ENCODE peak calls at places on chromosomes 6 and 20, in ten cellular contexts. W, F, A, H, R, P, Y, D, C and N are unnamed samples. For H3K4me1, the result is how much of the 10 kb centered on the place peaks cover.

GRCh38 chr6:119076173-119076965 is 2.1 kb downstream of the FAM184A start:
- DNase-seq in D (no peak), A (no peak), C (no peak), H (no peak), W (no peak), P (no peak), F (no peak), R (no peak), Y (no peak), N (no peak)

GRCh38 chr6:68559052-68559451 is 76.0 kb upstream of the ADGRB3 start:
- DNase-seq in A (no peak), H (no peak), Y (no peak), W (no peak), C (no peak), P (no peak), R (no peak), F (no peak), D (no peak), N (no peak)

GRCh38 chr6:89347825-89348224 is 4.7 kb downstream of the UBE2J1 start:
- DNase-seq in D (no peak), W (no peak), P (no peak), F (no peak), A (no peak), Y (peak), R (no peak), H (no peak), C (no peak), N (no peak)

GRCh38 chr6:135267085-135267484 is 86.0 kb downstream of the MYB start:
- DNase-seq in A (no peak), F (peak), D (no peak), C (no peak), H (no peak), R (no peak), Y (no peak), W (no peak), P (no peak), N (no peak)

GRCh38 chr6:132820629-132821381 is 6.4 kb downstream of the RPS12 start:
- DNase-seq in C (no peak), H (no peak), F (no peak), Y (peak), R (no peak), P (no peak), A (no peak), D (no peak), W (no peak), N (no peak)

GRCh38 chr20:58088105-58088504 is 140.3 kb downstream of the ANKRD60 start:
- DNase-seq in R (no peak), A (no peak), D (no peak), F (no peak), P (no peak), H (no peak), W (no peak), C (peak), Y (no peak), N (no peak)

GRCh38 chr6:7121704-7122241 is 14.0 kb downstream of the RREB1 start:
- DNase-seq in Y (no peak), D (no peak), W (no peak), P (no peak), R (no peak), F (no peak), H (no peak), A (no peak), C (no peak), N (no peak)

GRCh38 chr6:69914015-69914485 is 47.7 kb downstream of the COL19A1 start:
- DNase-seq in D (no peak), F (no peak), C (no peak), Y (peak), A (no peak), P (no peak), R (no peak), W (no peak), H (no peak), N (no peak)

GRCh38 chr6:163263998-163264661 is 150.4 kb upstream of the QKI start:
- DNase-seq in A (no peak), D (peak), W (peak), H (no peak), F (no peak), C (no peak), P (no peak), Y (no peak), R (no peak), N (no peak)

GRCh38 chr6:3943373-3943772 is 94.2 kb downstream of the FAM50B start:
- DNase-seq in R (peak), P (no peak), D (peak), H (peak), C (no peak), W (no peak), Y (peak), A (no peak), F (no peak), N (peak)

GRCh38 chr6:126657556-126658129 is 317.7 kb downstream of the CENPW start:
- DNase-seq in A (peak), D (peak), P (peak), W (no peak), H (no peak), F (peak), C (no peak), R (no peak), Y (peak), N (no peak)

GRCh38 chr6:21885532-21886089 is 292.1 kb downstream of the SOX4 start:
- DNase-seq in W (peak), H (peak), C (no peak), A (no peak), D (peak), R (peak), P (peak), F (no peak), Y (peak), N (no peak)

GRCh38 chr6:54072708-54073313 is 38.4 kb upstream of the MLIP start:
- DNase-seq in W (no peak), D (no peak), P (no peak), R (no peak), A (no peak), F (no peak), C (no peak), H (no peak), Y (no peak), N (no peak)

GRCh38 chr6:9484686-9485085 is 930.2 kb downstream of the TFAP2A start:
- DNase-seq in P (no peak), H (no peak), F (no peak), Y (peak), A (no peak), C (no peak), D (no peak), W (no peak), R (no peak), N (no peak)

GRCh38 chr6:24117016-24117415 is 9.0 kb upstream of the NRSN1 start:
- DNase-seq in P (no peak), Y (no peak), R (no peak), D (no peak), C (no peak), F (no peak), W (no peak), H (no peak), A (no peak), N (no peak)

GRCh38 chr6:2982464-2983121 is 11.2 kb upstream of the SERPINB6 start:
- DNase-seq in P (no peak), A (no peak), Y (no peak), C (no peak), D (no peak), F (no peak), W (no peak), H (no peak), R (no peak), N (no peak)

GRCh38 chr6:148430897-148431296 is 88.3 kb downstream of the SASH1 start:
- DNase-seq in R (no peak), Y (no peak), C (no peak), P (no peak), A (no peak), F (no peak), W (no peak), D (no peak), H (no peak), N (no peak)

GRCh38 chr6:143741480-143741879 is 63.7 kb downstream of the PHACTR2 start:
- DNase-seq in R (no peak), A (no peak), W (no peak), P (no peak), Y (no peak), H (no peak), D (no peak), C (no peak), F (no peak), N (no peak)

GRCh38 chr6:160315310-160315709 is 32.9 kb upstream of the SLC22A3 start:
- DNase-seq in D (no peak), C (no peak), A (no peak), Y (no peak), W (no peak), R (no peak), H (no peak), F (no peak), P (no peak), N (no peak)

GRCh38 chr6:143564484-143565017 is 53.0 kb upstream of the FUCA2 start:
- DNase-seq in C (no peak), F (no peak), W (no peak), Y (peak), P (no peak), D (no peak), R (no peak), A (no peak), H (no peak), N (no peak)

GRCh38 chr6:74054190-74054589 is 358.2 kb downstream of the CD109 start:
- DNase-seq in Y (peak), F (no peak), R (no peak), W (no peak), P (no peak), A (no peak), D (no peak), C (no peak), H (no peak), N (no peak)

GRCh38 chr6:169964440-169965212 is 213.2 kb downstream of the ERMARD start:
- DNase-seq in Y (no peak), D (no peak), P (no peak), W (peak), F (no peak), C (peak), R (no peak), A (no peak), H (no peak), N (no peak)

GRCh38 chr6:16836186-16836981 is 75.1 kb upstream of the ATXN1 start:
- DNase-seq in C (no peak), F (no peak), Y (peak), W (no peak), R (no peak), D (no peak), H (no peak), P (no peak), A (no peak), N (no peak)

GRCh38 chr6:84645563-84646266 is 118.7 kb downstream of the TBX18 start:
- DNase-seq in D (no peak), F (no peak), C (no peak), R (no peak), P (no peak), A (no peak), W (no peak), H (no peak), Y (peak), N (no peak)

GRCh38 chr20:31595654-31596411 is 9.3 kb upstream of the ID1 start:
- DNase-seq in C (peak), R (peak), F (peak), H (peak), Y (peak), D (peak), P (peak), W (peak), A (peak), N (peak)

GRCh38 chr6:42136508-42137191 is 5.8 kb downstream of the C6orf132 start:
- DNase-seq in Y (peak), R (no peak), H (no peak), C (no peak), W (peak), P (peak), A (peak), F (peak), D (no peak), N (no peak)
- H3K4me1 ChIP-seq in Y (under half), R (under half), H (under half), C (half or more), W (under half), P (half or more), A (half or more), F (under half), D (under half), N (under half)

GRCh38 chr6:96089173-96089572 is 73.4 kb downstream of the FUT9 start:
- DNase-seq in H (no peak), P (no peak), R (no peak), W (peak), C (no peak), D (peak), Y (no peak), A (peak), F (no peak), N (no peak)
- TF ChIP-seq CTCF in H (no peak), P (no peak), R (no peak), W (no peak), C (no peak), D (peak), Y (no peak), A (peak), F (no peak), N (no peak)

GRCh38 chr6:33787954-33788693 is 806 bp downstream of the LEMD2 start:
- DNase-seq in P (peak), D (peak), H (peak), F (peak), Y (peak), W (peak), C (peak), R (peak), A (peak), N (peak)
- TF ChIP-seq POLR2A in P (peak), D (no peak), H (peak), F (peak), Y (peak), W (no peak), C (no peak), R (no peak), A (peak), N (peak)

DNA sequence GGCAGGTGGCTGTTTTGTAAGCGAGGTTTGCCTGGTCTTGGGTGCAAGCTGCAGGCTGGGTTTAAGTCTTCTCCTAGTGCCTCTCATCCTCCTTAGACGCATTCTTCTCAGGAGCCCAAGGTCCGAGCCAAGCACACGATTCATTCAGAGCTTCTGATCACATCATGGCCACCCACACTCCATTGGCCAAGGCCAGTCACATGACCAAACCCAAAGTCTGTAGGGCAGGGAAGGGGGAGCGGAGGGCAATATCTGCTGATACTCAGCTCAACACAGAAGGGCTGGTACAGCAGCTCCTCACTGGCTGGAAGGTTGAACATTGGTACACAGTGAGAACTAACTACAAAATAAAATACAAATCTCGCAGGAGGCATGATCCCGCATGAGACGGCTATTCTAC is 177.2 kb upstream of the AFDN start:
- DNase-seq in R (no peak), P (no peak), Y (no peak), H (no peak), C (no peak), W (no peak), D (no peak), F (no peak), A (no peak), N (no peak)
- H3K4me1 ChIP-seq in R (under half), P (under half), Y (under half), H (under half), C (under half), W (under half), D (under half), F (under half), A (under half), N (under half)

GRCh38 chr6:186221-186965 is 105.9 kb upstream of the DUSP22 start:
- DNase-seq in W (peak), R (no peak), P (no peak), C (peak), H (no peak), D (no peak), F (no peak), A (no peak), Y (peak), N (peak)

GRCh38 chr6:189676-190075 is 102.6 kb upstream of the DUSP22 start:
- DNase-seq in P (no peak), A (no peak), C (peak), F (no peak), Y (no peak), W (no peak), R (no peak), D (peak), H (no peak), N (no peak)

GRCh38 chr6:187252-187840 is 104.9 kb upstream of the DUSP22 start:
- DNase-seq in A (no peak), C (peak), D (peak), W (no peak), P (no peak), Y (no peak), H (no peak), F (no peak), R (no peak), N (no peak)

GRCh38 chr6:190596-191395 is 101.5 kb upstream of the DUSP22 start:
- DNase-seq in Y (no peak), W (no peak), H (no peak), D (peak), P (no peak), F (no peak), R (no peak), A (no peak), C (peak), N (no peak)

GRCh38 chr6:188821-189655 is 103.2 kb upstream of the DUSP22 start:
- DNase-seq in P (peak), H (peak), F (peak), A (peak), R (peak), D (peak), W (peak), C (peak), Y (peak), N (peak)
- TF ChIP-seq CTCF in P (peak), H (peak), F (peak), A (peak), R (peak), D (peak), W (peak), C (peak), Y (peak), N (peak)

DNA sequence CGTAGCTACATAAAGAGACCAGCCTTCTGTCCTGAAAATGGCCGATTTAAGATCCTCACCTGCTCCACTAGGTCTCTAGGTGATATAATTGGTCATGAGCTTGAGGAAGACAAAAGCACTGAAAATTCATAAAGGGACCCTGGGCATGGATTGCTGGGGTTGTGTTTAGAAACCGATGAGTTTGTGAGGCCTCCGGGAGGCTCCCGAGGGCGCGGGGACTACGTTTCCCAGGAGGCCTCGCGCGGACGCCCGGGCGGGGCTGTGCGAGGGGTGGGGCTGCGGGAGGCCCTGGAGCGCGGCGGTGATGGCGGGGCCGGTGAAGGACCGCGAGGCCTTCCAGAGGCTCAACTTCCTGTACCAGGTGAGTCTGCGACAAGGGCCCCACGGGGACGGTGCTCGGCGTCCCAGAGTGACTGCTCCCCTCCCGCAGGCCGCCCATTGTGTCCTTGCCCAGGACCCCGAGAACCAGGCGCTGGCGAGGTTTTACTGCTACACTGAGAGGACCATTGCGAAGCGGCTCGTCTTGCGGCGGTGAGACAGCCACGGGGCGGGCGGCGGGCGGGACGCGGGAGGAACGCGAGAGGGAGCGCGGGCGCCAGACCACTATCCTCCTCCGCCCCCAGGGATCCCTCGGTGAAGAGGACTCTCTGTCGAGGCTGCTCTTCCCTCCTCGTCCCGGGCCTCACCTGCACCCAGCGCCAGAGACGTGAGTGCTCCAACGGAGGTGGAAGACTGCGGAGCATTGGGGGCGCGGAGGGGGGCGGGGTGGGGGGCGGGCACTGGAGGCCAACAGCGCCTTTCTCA is at the start of gene RPP21:
- DNase-seq in F (peak), H (peak), W (peak), D (peak), A (peak), C (peak), R (peak), Y (peak), P (peak), N (peak)
- TF ChIP-seq POLR2A in F (peak), H (peak), W (no peak), D (no peak), A (peak), C (peak), R (peak), Y (peak), P (peak), N (peak)

GRCh38 chr6:35723587-35723986 is 13.2 kb upstream of the ARMC12 start:
- DNase-seq in H (no peak), A (no peak), F (no peak), R (no peak), C (no peak), D (no peak), Y (no peak), W (no peak), P (no peak), N (no peak)

GRCh38 chr6:35724471-35724870 is 12.4 kb upstream of the ARMC12 start:
- DNase-seq in Y (no peak), H (no peak), F (no peak), P (no peak), D (no peak), A (no peak), W (no peak), C (no peak), R (no peak), N (no peak)

GRCh38 chr6:35725081-35725708 is 11.6 kb upstream of the ARMC12 start:
- DNase-seq in R (no peak), P (no peak), C (no peak), W (no peak), Y (no peak), H (no peak), D (no peak), F (no peak), A (no peak), N (no peak)

GRCh38 chr6:35722121-35722761 is 14.6 kb upstream of the ARMC12 start:
- DNase-seq in A (no peak), W (peak), D (peak), P (no peak), H (peak), R (peak), F (peak), C (no peak), Y (no peak), N (peak)

DNA sequence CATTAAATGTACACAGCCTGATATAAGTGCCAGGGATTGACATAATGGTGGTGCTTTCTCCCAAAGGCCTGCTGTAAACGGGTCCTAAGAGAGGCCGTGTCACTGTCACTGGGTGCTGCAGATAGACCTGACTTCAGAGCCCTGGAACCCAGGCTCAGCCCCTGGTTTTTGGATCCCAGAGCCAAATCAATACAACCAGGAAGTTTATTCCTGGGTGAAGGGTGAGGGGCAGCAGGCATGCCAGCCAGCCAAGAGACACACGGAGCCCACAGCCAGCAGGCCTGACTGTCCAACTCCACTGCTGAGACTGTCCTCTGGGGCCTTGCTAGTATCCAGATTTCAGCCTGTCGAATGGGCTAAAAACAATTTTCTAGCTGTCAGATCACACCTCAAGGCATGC is 12.8 kb upstream of the ARMC12 start:
- DNase-seq in H (no peak), A (no peak), P (no peak), W (no peak), F (no peak), C (no peak), Y (no peak), R (no peak), D (no peak), N (no peak)
- H3K4me1 ChIP-seq in H (under half), A (under half), P (under half), W (half or more), F (half or more), C (half or more), Y (under half), R (under half), D (half or more), N (half or more)

GRCh38 chr20:672975-673604 is 2.5 kb downstream of the SCRT2 start:
- DNase-seq in A (no peak), P (peak), F (no peak), W (no peak), D (no peak), H (no peak), C (no peak), R (no peak), Y (no peak), N (no peak)
- TF ChIP-seq CTCF in A (peak), P (peak), F (no peak), W (no peak), D (no peak), H (no peak), C (no peak), R (no peak), Y (peak), N (no peak)